ENCODE peak calls at places on chromosomes 7 and 10, in six cellular contexts. One of them, this sample, is unnamed.

GRCh38 chr7:140349172-140349771 is 49.1 kb downstream of the SLC37A3 start:
- DNase-seq in aorta: no peak
- DNase-seq in right atrium auricular region: no peak
- DNase-seq in fibroblast of pulmonary artery: peak; percentile 54
- DNase-seq in HFF-Myc: no peak
- DNase-seq in Panc1: no peak
- DNase-seq in this sample: no peak

GRCh38 chr10:58184120-58184670 is 83.5 kb downstream of the IPMK start:
- DNase-seq in aorta: no peak
- DNase-seq in right atrium auricular region: no peak
- DNase-seq in fibroblast of pulmonary artery: no peak
- DNase-seq in HFF-Myc: no peak
- DNase-seq in Panc1: no peak
- DNase-seq in this sample: no peak

GRCh38 chr10:59971915-59972314 is 65.6 kb upstream of the CCDC6 start:
- DNase-seq in aorta: no peak
- DNase-seq in right atrium auricular region: no peak
- DNase-seq in fibroblast of pulmonary artery: peak; percentile 55
- DNase-seq in HFF-Myc: no peak
- DNase-seq in Panc1: no peak
- DNase-seq in this sample: no peak

GRCh38 chr7:7330997-7331396 is 148.7 kb downstream of the C1GALT1 start:
- DNase-seq in aorta: no peak
- DNase-seq in right atrium auricular region: no peak
- DNase-seq in fibroblast of pulmonary artery: no peak
- DNase-seq in HFF-Myc: no peak
- DNase-seq in Panc1: no peak
- DNase-seq in this sample: no peak

GRCh38 chr7:90560730-90561129 is 35.4 kb upstream of the CDK14 start:
- DNase-seq in aorta: no peak
- DNase-seq in right atrium auricular region: no peak
- DNase-seq in fibroblast of pulmonary artery: peak; percentile 48
- DNase-seq in HFF-Myc: no peak
- DNase-seq in Panc1: no peak
- DNase-seq in this sample: no peak

GRCh38 chr7:140225562-140226249 is 48.9 kb upstream of the KDM7A start:
- DNase-seq in aorta: no peak
- DNase-seq in right atrium auricular region: no peak
- DNase-seq in fibroblast of pulmonary artery: no peak
- DNase-seq in HFF-Myc: no peak
- DNase-seq in Panc1: no peak
- DNase-seq in this sample: no peak

GRCh38 chr10:110481948-110482347 is 15.8 kb upstream of the DUSP5 start:
- DNase-seq in aorta: no peak
- DNase-seq in right atrium auricular region: no peak
- DNase-seq in fibroblast of pulmonary artery: no peak
- DNase-seq in HFF-Myc: no peak
- DNase-seq in Panc1: no peak
- DNase-seq in this sample: no peak

GRCh38 chr7:129436335-129436923 is 2.2 kb downstream of the STRIP2 start:
- DNase-seq in aorta: no peak
- DNase-seq in right atrium auricular region: no peak
- DNase-seq in fibroblast of pulmonary artery: no peak
- DNase-seq in HFF-Myc: no peak
- DNase-seq in Panc1: no peak
- DNase-seq in this sample: no peak

GRCh38 chr7:70052691-70053090 is 454.4 kb downstream of the AUTS2 start:
- DNase-seq in aorta: no peak
- DNase-seq in right atrium auricular region: no peak
- DNase-seq in fibroblast of pulmonary artery: peak; percentile 3
- DNase-seq in HFF-Myc: no peak
- DNase-seq in Panc1: no peak
- DNase-seq in this sample: no peak

GRCh38 chr10:22054946-22055345 is 51.4 kb upstream of the DNAJC1 start:
- DNase-seq in aorta: no peak
- DNase-seq in right atrium auricular region: no peak
- DNase-seq in fibroblast of pulmonary artery: peak; percentile 17
- DNase-seq in HFF-Myc: peak; percentile 35
- DNase-seq in Panc1: no peak
- DNase-seq in this sample: no peak

GRCh38 chr10:34526186-34526585 is 288.9 kb downstream of the PARD3 start:
- DNase-seq in aorta: no peak
- DNase-seq in right atrium auricular region: no peak
- DNase-seq in fibroblast of pulmonary artery: peak; percentile 87
- DNase-seq in HFF-Myc: no peak
- DNase-seq in Panc1: no peak
- DNase-seq in this sample: no peak

GRCh38 chr7:150338166-150338829 is 3.1 kb downstream of the RARRES2 start:
- DNase-seq in aorta: peak; percentile 42
- DNase-seq in right atrium auricular region: no peak
- DNase-seq in fibroblast of pulmonary artery: no peak
- DNase-seq in HFF-Myc: no peak
- DNase-seq in Panc1: no peak
- DNase-seq in this sample: no peak

GRCh38 chr10:122543676-122544075 is 16.9 kb upstream of the DMBT1 start:
- DNase-seq in aorta: no peak
- DNase-seq in right atrium auricular region: peak; percentile 21
- DNase-seq in fibroblast of pulmonary artery: no peak
- DNase-seq in HFF-Myc: no peak
- DNase-seq in Panc1: no peak
- DNase-seq in this sample: no peak

GRCh38 chr7:158782638-158783490 is 46.4 kb downstream of the ESYT2 start:
- DNase-seq in aorta: peak; percentile 89
- DNase-seq in right atrium auricular region: peak; percentile 76
- DNase-seq in fibroblast of pulmonary artery: peak; percentile 56
- DNase-seq in HFF-Myc: no peak
- DNase-seq in Panc1: peak; percentile 5
- DNase-seq in this sample: no peak

GRCh38 chr10:33216661-33217427 is 117.6 kb downstream of the NRP1 start:
- DNase-seq in aorta: no peak
- DNase-seq in right atrium auricular region: no peak
- DNase-seq in fibroblast of pulmonary artery: peak; percentile 36
- DNase-seq in HFF-Myc: no peak
- DNase-seq in Panc1: peak; percentile 50
- DNase-seq in this sample: no peak

GRCh38 chr7:45089314-45089891 is 634 bp upstream of the NACAD start:
- DNase-seq in aorta: peak; percentile 88
- DNase-seq in right atrium auricular region: no peak
- DNase-seq in fibroblast of pulmonary artery: peak; percentile 43
- DNase-seq in HFF-Myc: no peak
- DNase-seq in Panc1: no peak
- DNase-seq in this sample: no peak

GRCh38 chr10:102157224-102157623 is 5.0 kb downstream of the NOLC1 start:
- DNase-seq in aorta: peak; percentile 16
- DNase-seq in right atrium auricular region: no peak
- DNase-seq in fibroblast of pulmonary artery: no peak
- DNase-seq in HFF-Myc: no peak
- DNase-seq in Panc1: no peak
- DNase-seq in this sample: no peak

GRCh38 chr10:76396126-76396525 is 964.7 kb downstream of the LRMDA start:
- DNase-seq in aorta: no peak
- DNase-seq in right atrium auricular region: no peak
- DNase-seq in fibroblast of pulmonary artery: no peak
- DNase-seq in HFF-Myc: no peak
- DNase-seq in Panc1: no peak
- DNase-seq in this sample: no peak

GRCh38 chr10:27372095-27372494 is 131.5 kb upstream of the ACBD5 start:
- DNase-seq in aorta: no peak
- DNase-seq in right atrium auricular region: no peak
- DNase-seq in fibroblast of pulmonary artery: no peak
- DNase-seq in HFF-Myc: peak; percentile 20
- DNase-seq in Panc1: no peak
- DNase-seq in this sample: no peak

GRCh38 chr7:48112431-48113165 is 23.5 kb downstream of the UPP1 start:
- DNase-seq in aorta: no peak
- DNase-seq in right atrium auricular region: no peak
- DNase-seq in fibroblast of pulmonary artery: peak; percentile 18
- DNase-seq in HFF-Myc: no peak
- DNase-seq in Panc1: no peak
- DNase-seq in this sample: no peak

GRCh38 chr7:132255084-132255483 is 321.2 kb downstream of the PLXNA4 start:
- DNase-seq in aorta: no peak
- DNase-seq in right atrium auricular region: no peak
- DNase-seq in fibroblast of pulmonary artery: no peak
- DNase-seq in HFF-Myc: no peak
- DNase-seq in Panc1: no peak
- DNase-seq in this sample: no peak

DNA sequence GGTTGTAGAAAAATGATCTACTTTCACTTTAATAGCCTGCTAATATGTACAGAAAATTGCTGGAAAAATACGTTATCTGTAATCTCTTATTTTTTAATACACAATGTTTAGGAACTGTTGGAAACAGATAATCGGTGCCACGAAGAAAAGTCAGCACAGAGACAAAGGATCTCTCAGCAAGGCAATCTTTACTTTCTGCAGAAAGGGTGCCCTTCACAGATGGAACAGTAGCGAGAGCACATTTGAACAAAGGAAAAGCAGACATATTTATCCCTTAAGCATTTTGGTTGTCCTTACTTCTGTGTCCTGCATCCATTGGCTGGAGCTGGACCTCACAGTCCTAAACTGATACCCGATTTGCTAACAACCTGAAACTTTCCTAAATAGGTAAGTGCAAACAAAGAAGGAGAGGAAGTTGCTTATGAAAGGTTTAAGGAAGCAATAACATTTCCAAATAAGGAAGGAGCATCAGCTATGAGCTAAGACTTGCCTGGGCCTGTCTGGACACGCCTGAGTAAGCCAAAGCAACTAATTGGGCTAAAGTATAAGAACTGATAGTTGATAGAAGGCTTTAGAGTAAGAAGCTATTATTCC is 640.0 kb downstream of the SH2D4B start:
- DNase-seq in aorta: no peak
- DNase-seq in right atrium auricular region: no peak
- DNase-seq in fibroblast of pulmonary artery: no peak
- DNase-seq in HFF-Myc: no peak
- DNase-seq in Panc1: no peak
- DNase-seq in this sample: no peak
- H3K4me3 ChIP-seq in aorta: no peak overlapping the region
- H3K4me3 ChIP-seq in right atrium auricular region: no peak overlapping the region
- H3K4me3 ChIP-seq in fibroblast of pulmonary artery: no peak overlapping the region
- H3K4me3 ChIP-seq in HFF-Myc: no peak overlapping the region
- H3K4me3 ChIP-seq in Panc1: no peak overlapping the region
- H3K4me3 ChIP-seq in this sample: no peak overlapping the region

GRCh38 chr7:15561840-15562239 is at the start of gene AGMO:
- DNase-seq in aorta: peak; percentile 82
- DNase-seq in right atrium auricular region: peak; percentile 69
- DNase-seq in fibroblast of pulmonary artery: peak; percentile 28
- DNase-seq in HFF-Myc: no peak
- DNase-seq in Panc1: no peak
- DNase-seq in this sample: no peak
- H3K4me3 ChIP-seq in aorta: no peak within 1 kb of the TSS
- H3K4me3 ChIP-seq in right atrium auricular region: peak within 1 kb of the TSS; percentile 10
- H3K4me3 ChIP-seq in fibroblast of pulmonary artery: no peak within 1 kb of the TSS
- H3K4me3 ChIP-seq in HFF-Myc: no peak within 1 kb of the TSS
- H3K4me3 ChIP-seq in Panc1: no peak within 1 kb of the TSS
- H3K4me3 ChIP-seq in this sample: no peak within 1 kb of the TSS

GRCh38 chr10:124478517-124478916 is 16.9 kb downstream of the LHPP start:
- DNase-seq in aorta: no peak
- DNase-seq in right atrium auricular region: no peak
- DNase-seq in fibroblast of pulmonary artery: no peak
- DNase-seq in HFF-Myc: no peak
- DNase-seq in Panc1: no peak
- DNase-seq in this sample: no peak
- H3K4me3 ChIP-seq in aorta: no peak overlapping the region
- H3K4me3 ChIP-seq in right atrium auricular region: no peak overlapping the region
- H3K4me3 ChIP-seq in fibroblast of pulmonary artery: no peak overlapping the region
- H3K4me3 ChIP-seq in HFF-Myc: no peak overlapping the region
- H3K4me3 ChIP-seq in Panc1: no peak overlapping the region
- H3K4me3 ChIP-seq in this sample: no peak overlapping the region

DNA sequence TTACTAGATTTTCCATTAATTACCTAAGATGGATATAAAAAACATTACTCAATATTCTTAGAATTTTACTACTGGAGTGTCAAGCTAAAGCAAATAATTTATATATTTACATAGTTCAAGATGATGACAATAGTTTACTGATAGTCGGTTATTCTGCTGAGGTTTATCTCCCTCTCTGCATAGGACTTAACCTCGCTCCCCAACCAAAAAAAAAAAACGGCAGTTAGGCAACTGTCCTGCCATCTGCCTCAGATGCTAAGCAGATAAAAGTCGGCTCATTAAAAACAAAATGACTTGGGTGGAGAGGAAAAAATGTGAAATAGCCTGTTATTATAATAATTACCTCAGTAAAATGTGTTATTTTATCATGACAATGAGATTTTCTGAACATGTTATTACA is 14.0 kb upstream of the ITGB8 start:
- DNase-seq in aorta: no peak
- DNase-seq in right atrium auricular region: no peak
- DNase-seq in fibroblast of pulmonary artery: no peak
- DNase-seq in HFF-Myc: no peak
- DNase-seq in Panc1: no peak
- DNase-seq in this sample: no peak
- H3K4me3 ChIP-seq in aorta: no peak overlapping the region
- H3K4me3 ChIP-seq in right atrium auricular region: no peak overlapping the region
- H3K4me3 ChIP-seq in fibroblast of pulmonary artery: no peak overlapping the region
- H3K4me3 ChIP-seq in HFF-Myc: no peak overlapping the region
- H3K4me3 ChIP-seq in Panc1: no peak overlapping the region
- H3K4me3 ChIP-seq in this sample: no peak overlapping the region

This sample was measured in HL-60.